ENCODE peak calls at places on chromosome 14, in eight cellular contexts. D, U, V, O, C, Y, N and H are unnamed samples. For H3K4me1, the result is how much of the 10 kb centered on the place peaks cover.

GRCh38 chr14:84591827-84592540 is 938.0 kb upstream of the FLRT2 start:
- DNase-seq in D (no peak), Y (no peak), V (no peak), O (no peak), C (no peak), N (no peak), U (no peak), H (no peak)

GRCh38 chr14:29810657-29811056 is 117.0 kb downstream of the PRKD1 start:
- DNase-seq in N (peak), V (no peak), D (no peak), U (no peak), Y (no peak), C (no peak), O (no peak), H (no peak)

GRCh38 chr14:104676130-104676693 is 13.2 kb upstream of the INF2 start:
- DNase-seq in C (no peak), U (no peak), N (no peak), Y (no peak), V (no peak), D (no peak), O (peak), H (no peak)

GRCh38 chr14:74595006-74595735 is 16.9 kb downstream of the LTBP2 start:
- DNase-seq in D (peak), V (no peak), C (no peak), U (no peak), O (peak), N (no peak), Y (no peak), H (no peak)

GRCh38 chr14:81525129-81525528 is 8.5 kb downstream of the SEL1L start:
- DNase-seq in D (no peak), C (no peak), O (no peak), U (no peak), V (no peak), Y (no peak), N (no peak), H (no peak)

GRCh38 chr14:74980746-74981661 is 21.7 kb upstream of the EIF2B2 start:
- DNase-seq in O (no peak), C (no peak), Y (no peak), D (peak), U (no peak), V (no peak), N (no peak), H (no peak)

GRCh38 chr14:72906879-72907278 is 13.0 kb upstream of the DPF3 start:
- DNase-seq in U (no peak), N (no peak), O (no peak), V (peak), C (no peak), Y (no peak), D (no peak), H (no peak)

GRCh38 chr14:58772061-58772604 is 134.4 kb downstream of the DACT1 start:
- DNase-seq in N (no peak), Y (no peak), U (no peak), O (no peak), C (no peak), V (no peak), D (no peak), H (no peak)

GRCh38 chr14:83887871-83888270 is 1642.1 kb upstream of the FLRT2 start:
- DNase-seq in D (no peak), N (no peak), U (no peak), V (no peak), Y (no peak), O (no peak), C (no peak), H (no peak)

GRCh38 chr14:59305231-59305630 is 116.8 kb downstream of the DAAM1 start:
- DNase-seq in O (no peak), V (no peak), U (no peak), C (no peak), D (peak), N (no peak), Y (no peak), H (no peak)

GRCh38 chr14:104282332-104283196 is 144.2 kb downstream of the KIF26A start:
- DNase-seq in N (peak), V (no peak), D (no peak), O (peak), Y (peak), U (no peak), C (no peak), H (no peak)

GRCh38 chr14:87966816-87967215 is 26.2 kb downstream of the GALC start:
- DNase-seq in C (no peak), N (no peak), Y (no peak), V (no peak), D (peak), U (no peak), O (no peak), H (no peak)

GRCh38 chr14:68794130-68794855 is 1.4 kb upstream of the ZFP36L1 start:
- DNase-seq in N (peak), O (peak), U (no peak), V (peak), C (no peak), Y (peak), D (peak), H (peak)

GRCh38 chr14:68795602-68796417 is 2.9 kb upstream of the ZFP36L1 start:
- DNase-seq in C (peak), U (no peak), Y (no peak), V (peak), D (peak), O (peak), N (peak), H (no peak)

GRCh38 chr14:68796418-68797101 is 3.7 kb upstream of the ZFP36L1 start:
- DNase-seq in C (no peak), O (no peak), Y (no peak), U (no peak), N (peak), V (peak), D (no peak), H (no peak)

GRCh38 chr14:68793734-68794129 is 865 bp upstream of the ZFP36L1 start:
- DNase-seq in N (no peak), U (no peak), D (no peak), C (no peak), Y (no peak), O (peak), V (no peak), H (no peak)

GRCh38 chr14:68794856-68795601 is 2.2 kb upstream of the ZFP36L1 start:
- DNase-seq in U (no peak), D (peak), C (no peak), O (peak), V (no peak), N (peak), Y (no peak), H (no peak)
- TF ChIP-seq POLR2A in U (peak), D (peak), C (peak), O (peak), V (peak), N (no peak), Y (no peak), H (no peak)

GRCh38 chr14:68571928-68572525 is 220.8 kb downstream of the ZFP36L1 start:
- DNase-seq in Y (no peak), V (no peak), U (no peak), O (no peak), D (no peak), C (no peak), N (no peak), H (no peak)

GRCh38 chr14:68573126-68573525 is 219.7 kb downstream of the ZFP36L1 start:
- DNase-seq in C (no peak), Y (no peak), N (no peak), U (no peak), D (no peak), V (no peak), O (no peak), H (no peak)

GRCh38 chr14:68569970-68570409 is 222.9 kb downstream of the ZFP36L1 start:
- DNase-seq in Y (no peak), U (no peak), O (no peak), C (no peak), V (no peak), D (no peak), N (peak), H (no peak)

GRCh38 chr14:68569546-68569908 is 223.3 kb downstream of the ZFP36L1 start:
- DNase-seq in Y (no peak), C (no peak), D (no peak), U (no peak), N (no peak), V (no peak), O (no peak), H (no peak)

GRCh38 chr14:68571073-68571703 is 221.7 kb downstream of the ZFP36L1 start:
- DNase-seq in V (no peak), N (no peak), C (no peak), Y (no peak), D (no peak), U (no peak), O (no peak), H (no peak)
- H3K4me1 ChIP-seq in V (under half), N (under half), C (under half), Y (under half), D (under half), U (under half), O (under half), H (under half)

GRCh38 chr14:36320210-36321003 is at the start of gene MBIP:
- DNase-seq in D (peak), N (peak), O (peak), C (peak), V (peak), Y (peak), U (peak), H (peak)
- TF ChIP-seq POLR2A in D (peak), N (peak), O (no peak), C (peak), V (peak), Y (peak), U (peak), H (no peak)

DNA sequence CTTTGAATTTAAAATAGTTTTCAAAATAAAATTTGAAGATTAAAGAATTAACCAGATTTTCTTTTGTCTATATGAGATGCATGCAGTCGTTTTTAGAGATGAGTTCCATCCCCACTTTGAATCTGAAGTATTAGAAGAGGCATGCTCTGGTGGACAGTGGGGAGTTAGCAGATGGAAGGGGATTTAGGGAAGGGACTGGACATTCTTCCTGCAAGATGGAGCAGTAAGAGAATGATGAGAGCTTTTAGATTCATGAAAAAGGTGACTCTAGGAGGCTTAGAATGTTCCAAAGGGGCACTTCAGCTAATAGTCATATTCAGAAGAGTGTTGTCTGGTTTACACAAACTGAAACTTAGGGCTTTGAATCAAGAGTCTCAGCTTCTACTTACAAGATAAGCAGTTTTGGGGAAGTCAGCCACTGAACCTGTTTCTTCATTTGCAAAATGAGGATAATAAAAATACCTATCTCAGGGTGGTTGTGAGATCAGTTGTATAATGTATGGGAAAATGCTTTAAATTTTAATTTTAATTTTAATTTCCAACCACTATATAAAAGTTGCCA is 3.7 kb downstream of the ZBTB1 start:
- DNase-seq in V (no peak), O (no peak), U (peak), D (no peak), Y (no peak), C (no peak), N (no peak), H (no peak)
- H3K4me1 ChIP-seq in V (under half), O (under half), U (under half), D (under half), Y (under half), C (under half), N (under half), H (half or more)

GRCh38 chr14:102430212-102430908 is 67.6 kb downstream of the TECPR2 start:
- DNase-seq in O (no peak), Y (no peak), V (no peak), U (no peak), D (no peak), N (no peak), C (no peak), H (no peak)
- TF ChIP-seq POLR2A in O (no peak), Y (no peak), V (no peak), U (no peak), D (no peak), N (no peak), C (no peak), H (no peak)

GRCh38 chr14:22478670-22479069 is 110.4 kb downstream of the DAD1 start:
- DNase-seq in O (peak), N (no peak), Y (no peak), U (no peak), D (no peak), V (no peak), C (no peak), H (no peak)

GRCh38 chr14:22477569-22478194 is 111.3 kb downstream of the DAD1 start:
- DNase-seq in U (no peak), V (no peak), Y (no peak), O (no peak), D (no peak), N (no peak), C (no peak), H (no peak)

GRCh38 chr14:22478247-22478646 is 110.8 kb downstream of the DAD1 start:
- DNase-seq in D (no peak), Y (no peak), C (no peak), V (no peak), N (no peak), O (no peak), U (no peak), H (no peak)

GRCh38 chr14:22479781-22480464 is 109.1 kb downstream of the DAD1 start:
- DNase-seq in V (no peak), O (no peak), C (no peak), U (no peak), N (no peak), D (no peak), Y (no peak), H (no peak)

GRCh38 chr14:22479132-22479531 is 109.9 kb downstream of the DAD1 start:
- DNase-seq in D (no peak), O (no peak), Y (no peak), V (no peak), U (no peak), N (no peak), C (no peak), H (no peak)
- H3K4me1 ChIP-seq in D (under half), O (under half), Y (under half), V (under half), U (half or more), N (under half), C (under half), H (under half)

GRCh38 chr14:91383439-91383838 is 34.2 kb downstream of the CCDC88C start:
- DNase-seq in U (no peak), N (no peak), Y (no peak), O (no peak), D (no peak), C (no peak), V (no peak), H (no peak)
- TF ChIP-seq POLR2A in U (no peak), N (no peak), Y (no peak), O (no peak), D (no peak), C (no peak), V (no peak), H (no peak)

GRCh38 chr14:102246071-102246470 is 58.9 kb downstream of the MOK start:
- DNase-seq in C (no peak), D (no peak), U (no peak), Y (no peak), O (no peak), N (no peak), V (no peak), H (no peak)
- H3K4me1 ChIP-seq in C (under half), D (under half), U (under half), Y (under half), O (under half), N (under half), V (under half), H (under half)

GRCh38 chr14:35444104-35444503 is 39.6 kb upstream of the NFKBIA start:
- DNase-seq in U (no peak), Y (no peak), O (no peak), N (no peak), V (no peak), D (no peak), C (no peak), H (no peak)
- TF ChIP-seq POLR2A in U (no peak), Y (no peak), O (no peak), N (no peak), V (no peak), D (no peak), C (no peak), H (no peak)